ENCODE peak calls at places on chromosome 6, in four cellular contexts. M, F, I and O are unnamed samples.

GRCh38 chr6:35385457-35386202 is 43.3 kb downstream of the PPARD start:
- DNase-seq in M (no peak), F (no peak), I (peak; percentile 53), O (no peak)

GRCh38 chr6:139248911-139249310 is 42.9 kb downstream of the TXLNB start:
- DNase-seq in F (no peak), I (no peak), M (no peak), O (no peak)

GRCh38 chr6:117956386-117956785 is 49.3 kb downstream of the SLC35F1 start:
- DNase-seq in I (no peak), F (no peak), M (no peak), O (no peak)

GRCh38 chr6:15479761-15480160 is 183.1 kb downstream of the DTNBP1 start:
- DNase-seq in I (no peak), M (peak; percentile 40), F (no peak), O (no peak)

GRCh38 chr6:30411515-30412207 is 66.7 kb downstream of the RPP21 start:
- DNase-seq in I (peak; percentile 41), F (peak; percentile 48), M (peak; percentile 91), O (peak; percentile 82)

GRCh38 chr6:118921084-118921483 is 13.9 kb downstream of the MCM9 start:
- DNase-seq in I (no peak), M (no peak), F (no peak), O (no peak)

GRCh38 chr6:17015551-17016381 is 86.1 kb upstream of the STMND1 start:
- DNase-seq in F (no peak), M (no peak), I (no peak), O (peak; percentile 75)

GRCh38 chr6:89562114-89562815 is 76.3 kb downstream of the LYRM2 start:
- DNase-seq in I (no peak), F (no peak), M (no peak), O (peak; percentile 21)